ENCODE peak calls at places on chromosome 22, in eight cellular contexts. S is activated T-cell treated with anti-CD3 and anti-CD28 coated beads for 1 hour, G is frontal cortex, Z is Calu3, E is iPS DF 6.9, P is HT-29, H is H4, V is fibroblast of gingiva. R is an unnamed sample.

GRCh38 chr22:38176170-38176741 is 5.4 kb downstream of the PLA2G6 start:
- DNase-seq in S (no peak), G (peak), Z (peak), E (no peak), P (peak), H (peak), V (peak), R (peak)

GRCh38 chr22:42376721-42377177 is 55.5 kb downstream of the NFAM1 start:
- DNase-seq in S (no peak), G (no peak), Z (no peak), E (no peak), P (peak), H (no peak), V (peak), R (peak)

GRCh38 chr22:17744430-17744829 is 29.8 kb downstream of the BID start:
- DNase-seq in S (no peak), G (no peak), Z (no peak), E (no peak), P (no peak), H (no peak), V (no peak), R (no peak)

GRCh38 chr22:19361501-19362103 is 69.9 kb downstream of the HIRA start:
- DNase-seq in S (no peak), G (no peak), Z (no peak), E (no peak), P (no peak), H (no peak), V (no peak), R (peak)

GRCh38 chr22:29265929-29266328 is 1.9 kb downstream of the RHBDD3 start:
- DNase-seq in S (no peak), G (no peak), Z (no peak), E (no peak), P (no peak), H (no peak), V (peak), R (no peak)

GRCh38 chr22:29148036-29148435 is 57.7 kb upstream of the EMID1 start:
- DNase-seq in S (no peak), G (no peak), Z (no peak), E (no peak), P (no peak), H (no peak), V (no peak), R (no peak)

GRCh38 chr22:27601195-27601594 is 200.4 kb downstream of the MN1 start:
- DNase-seq in S (no peak), G (no peak), Z (no peak), E (no peak), P (no peak), H (no peak), V (no peak), R (no peak)

GRCh38 chr22:31056986-31057599 is 24.0 kb upstream of the SMTN start:
- DNase-seq in S (no peak), G (no peak), Z (no peak), E (no peak), P (no peak), H (no peak), V (no peak), R (no peak)

GRCh38 chr22:21628386-21629261 is 1.2 kb downstream of the YDJC start:
- DNase-seq in S (no peak), G (no peak), Z (no peak), E (no peak), P (no peak), H (no peak), V (no peak), R (no peak)

GRCh38 chr22:26851125-26851524 is 193.7 kb downstream of the MIAT start:
- DNase-seq in S (no peak), G (no peak), Z (no peak), E (no peak), P (no peak), H (no peak), V (no peak), R (no peak)

GRCh38 chr22:46574993-46575914 is 37.8 kb upstream of the CELSR1 start:
- DNase-seq in S (no peak), G (no peak), Z (peak), E (no peak), P (peak), H (no peak), V (no peak), R (no peak)

GRCh38 chr22:19571995-19572394 is 47.8 kb upstream of the CLDN5 start:
- DNase-seq in S (no peak), G (no peak), Z (no peak), E (no peak), P (no peak), H (no peak), V (no peak), R (no peak)

GRCh38 chr22:25410849-25411248 is 153.6 kb upstream of the GRK3 start:
- DNase-seq in S (no peak), G (no peak), Z (no peak), E (no peak), P (no peak), H (no peak), V (no peak), R (no peak)

GRCh38 chr22:39956932-39957664 is 3.1 kb upstream of the TMA7B start:
- DNase-seq in S (no peak), G (no peak), Z (no peak), E (no peak), P (no peak), H (no peak), V (no peak), R (peak)

GRCh38 chr22:32079110-32080089 is 36.3 kb downstream of the SLC5A1 start:
- DNase-seq in S (no peak), G (no peak), Z (peak), E (no peak), P (peak), H (peak), V (peak), R (no peak)

GRCh38 chr22:32378703-32379272 is 21.1 kb downstream of the RFPL3 start:
- DNase-seq in S (no peak), G (peak), Z (peak), E (peak), P (peak), H (peak), V (no peak), R (peak)

GRCh38 chr22:29266564-29267461 is 968 bp downstream of the RHBDD3 start:
- DNase-seq in S (no peak), G (no peak), Z (no peak), E (no peak), P (peak), H (no peak), V (peak), R (peak)

GRCh38 chr22:43242627-43243026 is 55.7 kb upstream of the TTLL12 start:
- DNase-seq in S (no peak), G (no peak), Z (no peak), E (no peak), P (no peak), H (no peak), V (no peak), R (no peak)

GRCh38 chr22:38257170-38257569 is 15.6 kb downstream of the TMEM184B start:
- DNase-seq in S (no peak), G (no peak), Z (no peak), E (no peak), P (no peak), H (no peak), V (peak), R (no peak)

GRCh38 chr22:24494535-24495364 is at the start of gene UPB1:
- DNase-seq in S (no peak), G (no peak), Z (no peak), E (no peak), P (no peak), H (no peak), V (no peak), R (no peak)

GRCh38 chr22:23192133-23192532 is 11.8 kb downstream of the BCR start:
- DNase-seq in S (no peak), G (no peak), Z (peak), E (no peak), P (no peak), H (no peak), V (no peak), R (no peak)

GRCh38 chr22:37019309-37020191 is at the start of the genes MPST and TST:
- DNase-seq in S (peak), G (peak), Z (peak), E (peak), P (peak), H (peak), V (peak), R (peak)

GRCh38 chr22:37303821-37304274 is 21.5 kb downstream of the CYTH4 start:
- DNase-seq in S (no peak), G (peak), Z (peak), E (no peak), P (no peak), H (peak), V (peak), R (no peak)

GRCh38 chr22:50303848-50304527 is 3.5 kb downstream of the PLXNB2 start:
- DNase-seq in S (no peak), G (no peak), Z (peak), E (no peak), P (peak), H (no peak), V (no peak), R (no peak)

GRCh38 chr22:38314140-38314991 is 2.9 kb downstream of the CSNK1E start:
- DNase-seq in S (no peak), G (no peak), Z (no peak), E (no peak), P (no peak), H (peak), V (peak), R (peak)

GRCh38 chr22:47098554-47098953 is 336.1 kb downstream of the TBC1D22A start:
- DNase-seq in S (no peak), G (no peak), Z (no peak), E (no peak), P (no peak), H (no peak), V (no peak), R (no peak)

GRCh38 chr22:29342577-29343312 is 27.2 kb upstream of the RASL10A start:
- DNase-seq in S (no peak), G (no peak), Z (no peak), E (no peak), P (no peak), H (no peak), V (no peak), R (no peak)

GRCh38 chr22:24486501-24486921 is 8.6 kb upstream of the UPB1 start:
- DNase-seq in S (no peak), G (no peak), Z (no peak), E (no peak), P (no peak), H (no peak), V (no peak), R (peak)

GRCh38 chr22:19514831-19515565 is 9.2 kb downstream of the CLDN5 start:
- DNase-seq in S (no peak), G (no peak), Z (no peak), E (no peak), P (no peak), H (no peak), V (no peak), R (no peak)

GRCh38 chr22:39960791-39961746 is 872 bp downstream of the TMA7B start:
- DNase-seq in S (peak), G (no peak), Z (no peak), E (no peak), P (no peak), H (peak), V (no peak), R (peak)

GRCh38 chr22:41429946-41430332 is 16.7 kb downstream of the TOB2 start:
- DNase-seq in S (no peak), G (no peak), Z (no peak), E (no peak), P (no peak), H (no peak), V (no peak), R (no peak)

GRCh38 chr22:35357883-35358621 is 22.8 kb upstream of the HMOX1 start:
- DNase-seq in S (no peak), G (no peak), Z (no peak), E (no peak), P (no peak), H (peak), V (no peak), R (no peak)

GRCh38 chr22:24094966-24095365 is 83.9 kb downstream of the CABIN1 start:
- DNase-seq in S (no peak), G (no peak), Z (no peak), E (no peak), P (no peak), H (no peak), V (no peak), R (no peak)

GRCh38 chr22:26651840-26652239 is 5.5 kb upstream of the MIAT start:
- DNase-seq in S (no peak), G (no peak), Z (no peak), E (no peak), P (no peak), H (no peak), V (no peak), R (no peak)

GRCh38 chr22:25054943-25055511 is 102.5 kb downstream of the KIAA1671 start:
- DNase-seq in S (no peak), G (no peak), Z (no peak), E (no peak), P (no peak), H (no peak), V (no peak), R (peak)

GRCh38 chr22:40633036-40633435 is 3.5 kb downstream of the MRTFA start:
- DNase-seq in S (no peak), G (no peak), Z (no peak), E (no peak), P (no peak), H (no peak), V (no peak), R (no peak)

GRCh38 chr22:45190473-45190872 is 26.7 kb downstream of the NUP50 start:
- DNase-seq in S (no peak), G (no peak), Z (no peak), E (no peak), P (no peak), H (no peak), V (no peak), R (no peak)

GRCh38 chr22:42811510-42811909 is 45.6 kb downstream of the ARFGAP3 start:
- DNase-seq in S (no peak), G (no peak), Z (no peak), E (no peak), P (no peak), H (no peak), V (no peak), R (no peak)

GRCh38 chr22:43624144-43624998 is 187.7 kb downstream of the EFCAB6 start:
- DNase-seq in S (no peak), G (no peak), Z (no peak), E (no peak), P (peak), H (peak), V (no peak), R (no peak)